ENCODE peak calls at places on chromosomes 2 and 18, in five cellular contexts. T is amniotic stem cell, X is GM12891, R is DMS79 treated with DMSO at 0.1 percent for 48 hours, B is cardiac muscle cell. C is an unnamed sample.

GRCh38 chr2:162327134-162327769 is 8.8 kb upstream of the IFIH1 start:
- DNase-seq in T (no peak), R (no peak), X (no peak), B (no peak), C (no peak)

GRCh38 chr2:105797298-105797819 is 52.6 kb downstream of the NCK2 start:
- DNase-seq in B (no peak), X (no peak), T (no peak), R (no peak), C (no peak)

GRCh38 chr2:234795272-234795920 is 156.4 kb upstream of the SH3BP4 start:
- DNase-seq in T (no peak), B (no peak), X (no peak), R (no peak), C (no peak)

GRCh38 chr2:176088048-176088936 is 4.2 kb upstream of the HOXD13 start:
- DNase-seq in X (peak), T (peak), R (peak), B (peak), C (no peak)

GRCh38 chr2:85791704-85792565 is 38.1 kb downstream of the ATOH8 start:
- DNase-seq in B (no peak), T (no peak), X (no peak), R (no peak), C (no peak)

GRCh38 chr2:96773922-96774321 is 13.2 kb downstream of the CNNM4 start:
- DNase-seq in X (no peak), R (peak), T (no peak), B (no peak), C (no peak)

GRCh38 chr18:13036622-13037320 is 45.6 kb downstream of the CEP192 start:
- DNase-seq in T (no peak), R (no peak), B (no peak), X (no peak), C (no peak)

GRCh38 chr2:136957044-136957443 is 191.7 kb downstream of the THSD7B start:
- DNase-seq in B (no peak), R (no peak), T (no peak), X (no peak), C (no peak)

GRCh38 chr2:24945907-24946306 is 25.8 kb downstream of the DNAJC27 start:
- DNase-seq in X (no peak), B (no peak), R (no peak), T (no peak), C (no peak)

C was measured in SW 1271.